ENCODE peak calls at places on chromosomes 11 and 22, in eight cellular contexts. One of them, this sample, is unnamed.
A peak's percentile ranks its signal among the peaks of the same experiment; 100 is the strongest.

GRCh38 chr11:102346748-102347525 is at the start of gene BIRC2:
- DNase-seq in lower lobe of right lung: peak; percentile 96
- DNase-seq in thyroid gland: peak; percentile 93
- DNase-seq in WTC11: peak; percentile 96
- DNase-seq in A549: peak; percentile 89
- DNase-seq in GM20000: peak; percentile 89
- DNase-seq in mammary epithelial cell: peak; percentile 94
- DNase-seq in left ventricle myocardium inferior: peak; percentile 96
- DNase-seq in this sample: peak; percentile 99

GRCh38 chr11:72008728-72009127 is 10.0 kb downstream of the IL18BP start:
- DNase-seq in lower lobe of right lung: no peak
- DNase-seq in thyroid gland: no peak
- DNase-seq in WTC11: no peak
- DNase-seq in A549: no peak
- DNase-seq in GM20000: no peak
- DNase-seq in mammary epithelial cell: no peak
- DNase-seq in left ventricle myocardium inferior: no peak
- DNase-seq in this sample: no peak

GRCh38 chr11:122138759-122139594 is 23.0 kb upstream of the BLID start:
- DNase-seq in lower lobe of right lung: no peak
- DNase-seq in thyroid gland: no peak
- DNase-seq in WTC11: no peak
- DNase-seq in A549: no peak
- DNase-seq in GM20000: no peak
- DNase-seq in mammary epithelial cell: no peak
- DNase-seq in left ventricle myocardium inferior: no peak
- DNase-seq in this sample: no peak

GRCh38 chr22:41009222-41009948 is 58.2 kb downstream of the RBX1 start:
- DNase-seq in lower lobe of right lung: peak; percentile 52
- DNase-seq in thyroid gland: no peak
- DNase-seq in WTC11: no peak
- DNase-seq in A549: no peak
- DNase-seq in GM20000: no peak
- DNase-seq in mammary epithelial cell: peak; percentile 29
- DNase-seq in left ventricle myocardium inferior: no peak
- DNase-seq in this sample: no peak

GRCh38 chr11:86671386-86672006 is 920 bp downstream of the ME3 start:
- DNase-seq in lower lobe of right lung: peak; percentile 74
- DNase-seq in thyroid gland: peak; percentile 74
- DNase-seq in WTC11: peak; percentile 36
- DNase-seq in A549: peak; percentile 53
- DNase-seq in GM20000: no peak
- DNase-seq in mammary epithelial cell: no peak
- DNase-seq in left ventricle myocardium inferior: peak; percentile 88
- DNase-seq in this sample: no peak

GRCh38 chr11:111963786-111964385 is 26.7 kb downstream of the DIXDC1 start:
- DNase-seq in lower lobe of right lung: no peak
- DNase-seq in thyroid gland: no peak
- DNase-seq in WTC11: no peak
- DNase-seq in A549: no peak
- DNase-seq in GM20000: no peak
- DNase-seq in mammary epithelial cell: no peak
- DNase-seq in left ventricle myocardium inferior: no peak
- DNase-seq in this sample: no peak

GRCh38 chr22:35020517-35020916 is 45.4 kb upstream of the ISX start:
- DNase-seq in lower lobe of right lung: no peak
- DNase-seq in thyroid gland: no peak
- DNase-seq in WTC11: no peak
- DNase-seq in A549: no peak
- DNase-seq in GM20000: no peak
- DNase-seq in mammary epithelial cell: no peak
- DNase-seq in left ventricle myocardium inferior: no peak
- DNase-seq in this sample: no peak

GRCh38 chr22:46653596-46653995 is 33.4 kb downstream of the GRAMD4 start:
- DNase-seq in lower lobe of right lung: no peak
- DNase-seq in thyroid gland: no peak
- DNase-seq in WTC11: no peak
- DNase-seq in A549: no peak
- DNase-seq in GM20000: peak; percentile 72
- DNase-seq in mammary epithelial cell: peak; percentile 32
- DNase-seq in left ventricle myocardium inferior: no peak
- DNase-seq in this sample: no peak

GRCh38 chr11:112042161-112042960 is 17.2 kb downstream of the DLAT start:
- DNase-seq in lower lobe of right lung: no peak
- DNase-seq in thyroid gland: no peak
- DNase-seq in WTC11: no peak
- DNase-seq in A549: no peak
- DNase-seq in GM20000: no peak
- DNase-seq in mammary epithelial cell: peak; percentile 39
- DNase-seq in left ventricle myocardium inferior: no peak
- DNase-seq in this sample: no peak

GRCh38 chr11:41403462-41403861 is 56.0 kb downstream of the LRRC4C start:
- DNase-seq in lower lobe of right lung: no peak
- DNase-seq in thyroid gland: no peak
- DNase-seq in WTC11: no peak
- DNase-seq in A549: no peak
- DNase-seq in GM20000: no peak
- DNase-seq in mammary epithelial cell: no peak
- DNase-seq in left ventricle myocardium inferior: no peak
- DNase-seq in this sample: no peak

GRCh38 chr22:36546932-36547331 is 18.0 kb upstream of the EIF3D start:
- DNase-seq in lower lobe of right lung: no peak
- DNase-seq in thyroid gland: no peak
- DNase-seq in WTC11: no peak
- DNase-seq in A549: peak; percentile 76
- DNase-seq in GM20000: no peak
- DNase-seq in mammary epithelial cell: peak; percentile 81
- DNase-seq in left ventricle myocardium inferior: no peak
- DNase-seq in this sample: no peak

GRCh38 chr11:106152824-106153223 is 75.4 kb downstream of the AASDHPPT start:
- DNase-seq in lower lobe of right lung: no peak
- DNase-seq in thyroid gland: no peak
- DNase-seq in WTC11: no peak
- DNase-seq in A549: no peak
- DNase-seq in GM20000: no peak
- DNase-seq in mammary epithelial cell: peak; percentile 71
- DNase-seq in left ventricle myocardium inferior: no peak
- DNase-seq in this sample: no peak

GRCh38 chr11:114183041-114183511 is 113.1 kb upstream of the NNMT start:
- DNase-seq in lower lobe of right lung: no peak
- DNase-seq in thyroid gland: no peak
- DNase-seq in WTC11: no peak
- DNase-seq in A549: no peak
- DNase-seq in GM20000: no peak
- DNase-seq in mammary epithelial cell: no peak
- DNase-seq in left ventricle myocardium inferior: no peak
- DNase-seq in this sample: no peak

GRCh38 chr22:48820481-48821345 is 1007.0 kb downstream of the BRD1 start:
- DNase-seq in lower lobe of right lung: no peak
- DNase-seq in thyroid gland: no peak
- DNase-seq in WTC11: no peak
- DNase-seq in A549: no peak
- DNase-seq in GM20000: no peak
- DNase-seq in mammary epithelial cell: no peak
- DNase-seq in left ventricle myocardium inferior: no peak
- DNase-seq in this sample: no peak

GRCh38 chr11:87417951-87418350 is 380.2 kb downstream of the TMEM135 start:
- DNase-seq in lower lobe of right lung: no peak
- DNase-seq in thyroid gland: no peak
- DNase-seq in WTC11: no peak
- DNase-seq in A549: no peak
- DNase-seq in GM20000: no peak
- DNase-seq in mammary epithelial cell: no peak
- DNase-seq in left ventricle myocardium inferior: no peak
- DNase-seq in this sample: no peak

GRCh38 chr22:38401336-38402084 is 53.5 kb downstream of the KCNJ4 start:
- DNase-seq in lower lobe of right lung: no peak
- DNase-seq in thyroid gland: no peak
- DNase-seq in WTC11: no peak
- DNase-seq in A549: no peak
- DNase-seq in GM20000: no peak
- DNase-seq in mammary epithelial cell: no peak
- DNase-seq in left ventricle myocardium inferior: no peak
- DNase-seq in this sample: no peak

GRCh38 chr11:93704237-93704636 is 37.1 kb downstream of the TAF1D start:
- DNase-seq in lower lobe of right lung: no peak
- DNase-seq in thyroid gland: no peak
- DNase-seq in WTC11: peak; percentile 17
- DNase-seq in A549: peak; percentile 20
- DNase-seq in GM20000: no peak
- DNase-seq in mammary epithelial cell: no peak
- DNase-seq in left ventricle myocardium inferior: no peak
- DNase-seq in this sample: no peak
- TF ChIP-seq CTCF in lower lobe of right lung: no peak
- TF ChIP-seq CTCF in thyroid gland: no peak
- TF ChIP-seq CTCF in WTC11: no peak
- TF ChIP-seq CTCF in A549: no peak
- TF ChIP-seq CTCF in GM20000: no peak
- TF ChIP-seq CTCF in mammary epithelial cell: no peak
- TF ChIP-seq CTCF in left ventricle myocardium inferior: no peak
- TF ChIP-seq CTCF in this sample: no peak

DNA sequence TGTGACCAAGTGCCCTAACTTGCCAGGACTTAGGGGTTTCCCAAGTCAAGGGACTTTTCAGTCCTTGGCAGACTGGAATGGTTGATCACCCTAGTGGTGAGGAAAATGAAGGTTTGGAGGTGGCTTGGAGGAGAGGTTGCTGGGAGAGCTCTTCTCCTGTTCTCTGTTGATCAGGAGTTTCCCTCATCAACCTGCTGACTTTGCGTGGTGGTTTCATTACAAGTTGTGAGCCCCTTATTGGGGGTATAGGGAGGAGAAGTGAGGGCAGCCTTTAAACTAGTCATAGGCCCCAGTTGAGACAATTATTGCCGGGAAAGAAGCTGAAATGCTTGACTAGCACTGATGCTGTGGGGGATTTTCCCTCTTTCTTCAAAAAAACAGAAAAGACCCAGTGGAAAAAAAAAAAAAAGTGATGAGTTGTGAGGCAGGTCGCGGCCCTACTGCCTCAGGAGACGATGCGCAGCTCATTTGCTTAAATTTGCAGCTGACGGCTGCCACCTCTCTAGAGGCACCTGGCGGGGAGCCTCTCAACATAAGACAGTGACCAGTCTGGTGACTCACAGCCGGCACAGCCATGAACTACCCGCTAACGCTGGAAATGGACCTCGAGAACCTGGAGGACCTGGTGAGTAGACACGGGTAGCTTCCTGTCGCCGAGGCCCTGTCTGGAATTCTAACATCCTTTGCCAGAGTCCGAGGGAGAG is at the start of gene CXCR5:
- DNase-seq in lower lobe of right lung: no peak
- DNase-seq in thyroid gland: no peak
- DNase-seq in WTC11: no peak
- DNase-seq in A549: no peak
- DNase-seq in GM20000: peak; percentile 71
- DNase-seq in mammary epithelial cell: no peak
- DNase-seq in left ventricle myocardium inferior: no peak
- DNase-seq in this sample: no peak
- TF ChIP-seq CTCF in lower lobe of right lung: no peak
- TF ChIP-seq CTCF in thyroid gland: no peak
- TF ChIP-seq CTCF in WTC11: no peak
- TF ChIP-seq CTCF in A549: no peak
- TF ChIP-seq CTCF in GM20000: no peak
- TF ChIP-seq CTCF in mammary epithelial cell: no peak
- TF ChIP-seq CTCF in left ventricle myocardium inferior: no peak
- TF ChIP-seq CTCF in this sample: no peak

GRCh38 chr22:50695421-50696250 is 23.0 kb downstream of the SHANK3 start:
- DNase-seq in lower lobe of right lung: peak; percentile 30
- DNase-seq in thyroid gland: no peak
- DNase-seq in WTC11: peak; percentile 5
- DNase-seq in A549: no peak
- DNase-seq in GM20000: no peak
- DNase-seq in mammary epithelial cell: no peak
- DNase-seq in left ventricle myocardium inferior: no peak
- DNase-seq in this sample: no peak

GRCh38 chr22:50696251-50696798 is 23.7 kb downstream of the SHANK3 start:
- DNase-seq in lower lobe of right lung: peak; percentile 27
- DNase-seq in thyroid gland: no peak
- DNase-seq in WTC11: no peak
- DNase-seq in A549: no peak
- DNase-seq in GM20000: no peak
- DNase-seq in mammary epithelial cell: peak; percentile 21
- DNase-seq in left ventricle myocardium inferior: peak; percentile 12
- DNase-seq in this sample: no peak

GRCh38 chr22:50693462-50693861 is 20.8 kb downstream of the SHANK3 start:
- DNase-seq in lower lobe of right lung: no peak
- DNase-seq in thyroid gland: no peak
- DNase-seq in WTC11: no peak
- DNase-seq in A549: no peak
- DNase-seq in GM20000: no peak
- DNase-seq in mammary epithelial cell: no peak
- DNase-seq in left ventricle myocardium inferior: no peak
- DNase-seq in this sample: no peak

GRCh38 chr22:50694766-50695420 is 22.3 kb downstream of the SHANK3 start:
- DNase-seq in lower lobe of right lung: peak; percentile 39
- DNase-seq in thyroid gland: no peak
- DNase-seq in WTC11: peak; percentile 18
- DNase-seq in A549: no peak
- DNase-seq in GM20000: no peak
- DNase-seq in mammary epithelial cell: no peak
- DNase-seq in left ventricle myocardium inferior: peak; percentile 11
- DNase-seq in this sample: no peak

GRCh38 chr22:50694099-50694498 is 21.5 kb downstream of the SHANK3 start:
- DNase-seq in lower lobe of right lung: no peak
- DNase-seq in thyroid gland: no peak
- DNase-seq in WTC11: no peak
- DNase-seq in A549: no peak
- DNase-seq in GM20000: no peak
- DNase-seq in mammary epithelial cell: no peak
- DNase-seq in left ventricle myocardium inferior: no peak
- DNase-seq in this sample: no peak
- TF ChIP-seq CTCF in lower lobe of right lung: no peak
- TF ChIP-seq CTCF in thyroid gland: no peak
- TF ChIP-seq CTCF in WTC11: no peak
- TF ChIP-seq CTCF in A549: no peak
- TF ChIP-seq CTCF in GM20000: no peak
- TF ChIP-seq CTCF in mammary epithelial cell: no peak
- TF ChIP-seq CTCF in left ventricle myocardium inferior: no peak
- TF ChIP-seq CTCF in this sample: peak; percentile 40

DNA sequence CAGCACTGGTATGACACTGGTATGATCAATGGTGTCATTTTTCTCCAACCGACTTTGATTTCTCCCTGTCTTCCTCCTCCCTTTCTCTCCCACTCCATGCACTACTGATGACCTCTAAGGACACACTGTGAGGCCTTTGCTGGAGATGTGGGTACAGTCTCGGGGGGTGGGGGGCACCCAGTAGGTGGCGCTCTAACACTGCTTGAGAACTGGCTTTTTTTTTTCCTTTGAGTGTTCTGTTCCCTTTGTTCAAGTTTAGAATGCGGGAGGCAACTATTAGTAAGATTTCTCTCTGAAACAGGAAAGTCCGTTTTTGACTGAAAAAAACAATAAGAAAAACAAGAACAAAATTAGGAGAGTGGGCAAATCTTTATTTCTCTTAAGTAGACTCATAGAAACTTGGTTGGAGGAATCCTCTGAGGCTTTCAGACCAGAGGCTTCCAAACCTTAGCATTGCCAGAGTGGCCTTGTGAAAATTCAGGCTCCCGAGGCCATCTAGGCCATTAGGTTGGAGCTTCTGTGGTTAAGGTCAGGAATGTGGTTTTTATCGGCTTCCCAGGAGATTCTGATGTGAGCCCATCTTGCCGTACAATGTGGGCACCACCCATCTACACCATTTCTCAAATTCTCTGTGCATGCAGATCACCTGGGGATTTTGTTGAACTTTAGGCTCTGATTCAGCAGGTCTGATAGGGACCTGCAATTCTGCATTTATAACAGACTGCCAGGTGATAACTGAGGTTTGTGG is 43.2 kb downstream of the PANX1 start:
- DNase-seq in lower lobe of right lung: peak; percentile 56
- DNase-seq in thyroid gland: peak; percentile 69
- DNase-seq in WTC11: peak; percentile 75
- DNase-seq in A549: peak; percentile 32
- DNase-seq in GM20000: peak; percentile 62
- DNase-seq in mammary epithelial cell: peak; percentile 10
- DNase-seq in left ventricle myocardium inferior: no peak
- DNase-seq in this sample: no peak
- TF ChIP-seq CTCF in lower lobe of right lung: peak; percentile 54
- TF ChIP-seq CTCF in thyroid gland: peak; percentile 62
- TF ChIP-seq CTCF in WTC11: peak; percentile 70
- TF ChIP-seq CTCF in A549: peak; percentile 64
- TF ChIP-seq CTCF in GM20000: peak; percentile 72
- TF ChIP-seq CTCF in mammary epithelial cell: peak; percentile 67
- TF ChIP-seq CTCF in left ventricle myocardium inferior: peak; percentile 53
- TF ChIP-seq CTCF in this sample: peak; percentile 68

This sample was measured in type B pancreatic cell.